ENCODE peak calls at places on chromosome 12, in seven cellular contexts. Z, W, R, H, U, A and T are unnamed samples.

GRCh38 chr12:19129121-19129485 is 430 bp upstream of the PLEKHA5 start:
- DNase-seq in Z (peak), W (no peak), R (peak), H (no peak), U (no peak), A (no peak), T (no peak)

GRCh38 chr12:56219840-56220239 is 1.9 kb downstream of the RNF41 start:
- DNase-seq in Z (no peak), W (no peak), R (no peak), H (no peak), U (no peak), A (no peak), T (no peak)

GRCh38 chr12:58026421-58026820 is 85.1 kb downstream of the ATP23 start:
- DNase-seq in Z (no peak), W (no peak), R (peak), H (no peak), U (no peak), A (no peak), T (no peak)

GRCh38 chr12:103848917-103849491 is 8.0 kb upstream of the NT5DC3 start:
- DNase-seq in Z (peak), W (no peak), R (peak), H (peak), U (no peak), A (no peak), T (no peak)

GRCh38 chr12:53094394-53094787 is 3.1 kb upstream of the IGFBP6 start:
- DNase-seq in Z (no peak), W (peak), R (no peak), H (no peak), U (no peak), A (no peak), T (no peak)

GRCh38 chr12:87816186-87816585 is 213.0 kb downstream of the C12orf50 start:
- DNase-seq in Z (peak), W (no peak), R (peak), H (no peak), U (no peak), A (no peak), T (no peak)

GRCh38 chr12:52318241-52318990 is 2.8 kb downstream of the KRT83 start:
- DNase-seq in Z (no peak), W (no peak), R (no peak), H (no peak), U (no peak), A (no peak), T (no peak)

GRCh38 chr12:109268896-109269295 is 40.2 kb downstream of the FOXN4 start:
- DNase-seq in Z (no peak), W (no peak), R (no peak), H (no peak), U (no peak), A (no peak), T (no peak)

GRCh38 chr12:57027011-57027804 is 10.9 kb upstream of the TAC3 start:
- DNase-seq in Z (no peak), W (no peak), R (no peak), H (no peak), U (no peak), A (no peak), T (no peak)

GRCh38 chr12:70648191-70648590 is 11.0 kb upstream of the PTPRB start:
- DNase-seq in Z (peak), W (no peak), R (peak), H (no peak), U (no peak), A (no peak), T (no peak)

GRCh38 chr12:43579240-43579639 is 27.2 kb upstream of the ADAMTS20 start:
- DNase-seq in Z (peak), W (no peak), R (no peak), H (no peak), U (no peak), A (no peak), T (no peak)

GRCh38 chr12:68317047-68317667 is 15.0 kb downstream of the MDM1 start:
- DNase-seq in Z (peak), W (no peak), R (peak), H (peak), U (peak), A (no peak), T (no peak)

GRCh38 chr12:131052891-131053290 is 99.2 kb downstream of the ADGRD1 start:
- DNase-seq in Z (no peak), W (no peak), R (no peak), H (no peak), U (no peak), A (no peak), T (no peak)

GRCh38 chr12:29552324-29552927 is 54.9 kb upstream of the OVCH1 start:
- DNase-seq in Z (peak), W (peak), R (peak), H (peak), U (peak), A (peak), T (peak)

GRCh38 chr12:104567832-104568490 is 111.2 kb downstream of the CHST11 start:
- DNase-seq in Z (no peak), W (no peak), R (no peak), H (no peak), U (no peak), A (no peak), T (no peak)

GRCh38 chr12:49059063-49059384 is 1.6 kb downstream of the KMT2D start:
- DNase-seq in Z (no peak), W (no peak), R (no peak), H (no peak), U (no peak), A (no peak), T (no peak)

GRCh38 chr12:104055686-104056388 is 5.8 kb upstream of the GLT8D2 start:
- DNase-seq in Z (peak), W (peak), R (peak), H (peak), U (no peak), A (peak), T (no peak)

GRCh38 chr12:104604070-104604994 is 147.6 kb downstream of the CHST11 start:
- DNase-seq in Z (peak), W (peak), R (peak), H (peak), U (no peak), A (peak), T (peak)

DNA sequence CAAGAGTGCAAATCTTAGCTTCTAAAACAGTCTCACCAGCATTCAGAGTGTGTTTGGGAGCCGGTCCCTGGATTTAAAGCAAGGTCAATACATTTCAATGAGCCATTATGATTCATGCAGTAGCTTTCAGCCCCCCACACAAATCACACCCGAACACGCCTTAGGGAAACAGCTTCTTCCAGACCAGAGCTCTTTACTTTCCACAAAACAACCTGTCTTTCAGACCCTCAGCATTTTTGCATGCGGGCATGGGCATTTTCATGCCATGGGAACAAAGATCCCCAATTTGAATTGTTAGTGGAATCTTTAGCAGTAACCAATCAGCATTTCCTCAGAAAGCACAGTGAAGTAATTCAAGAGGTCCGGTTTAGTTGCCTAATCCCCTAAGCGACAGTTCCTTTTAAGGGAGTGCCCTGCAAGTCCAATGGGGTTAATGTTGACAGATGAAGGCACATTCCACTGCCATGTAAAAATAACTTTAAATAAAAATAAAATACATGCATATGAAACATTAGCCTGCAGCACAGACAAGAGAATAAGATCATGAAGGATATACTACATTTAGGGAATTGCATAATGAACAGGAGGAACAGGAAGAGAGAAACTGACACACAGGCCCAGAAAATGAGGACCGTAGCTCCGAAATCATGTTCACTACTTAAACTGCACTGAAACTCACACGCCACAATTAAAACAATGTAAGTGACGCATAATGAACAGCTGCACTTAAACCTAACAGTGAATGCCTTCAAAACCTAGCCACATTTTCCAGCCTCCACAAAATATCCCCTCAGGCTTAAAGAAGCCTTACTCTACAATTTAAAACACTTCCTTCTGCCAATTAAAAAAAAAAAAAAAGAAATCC is 4.0 kb downstream of the VPS37B start:
- DNase-seq in Z (peak), W (no peak), R (no peak), H (no peak), U (no peak), A (no peak), T (no peak)
- H3K4me3 ChIP-seq in Z (peak), W (no peak), R (no peak), H (no peak), U (no peak), A (peak), T (no peak)

GRCh38 chr12:11810962-11811361 is 161.5 kb downstream of the ETV6 start:
- DNase-seq in Z (no peak), W (no peak), R (peak), H (no peak), U (no peak), A (no peak), T (no peak)

GRCh38 chr12:11813422-11813813 is 163.9 kb downstream of the ETV6 start:
- DNase-seq in Z (no peak), W (no peak), R (no peak), H (no peak), U (no peak), A (no peak), T (no peak)

GRCh38 chr12:11814362-11814761 is 164.9 kb downstream of the ETV6 start:
- DNase-seq in Z (peak), W (no peak), R (peak), H (no peak), U (no peak), A (no peak), T (no peak)

GRCh38 chr12:11815397-11815796 is 165.9 kb downstream of the ETV6 start:
- DNase-seq in Z (no peak), W (no peak), R (no peak), H (no peak), U (no peak), A (no peak), T (no peak)

DNA sequence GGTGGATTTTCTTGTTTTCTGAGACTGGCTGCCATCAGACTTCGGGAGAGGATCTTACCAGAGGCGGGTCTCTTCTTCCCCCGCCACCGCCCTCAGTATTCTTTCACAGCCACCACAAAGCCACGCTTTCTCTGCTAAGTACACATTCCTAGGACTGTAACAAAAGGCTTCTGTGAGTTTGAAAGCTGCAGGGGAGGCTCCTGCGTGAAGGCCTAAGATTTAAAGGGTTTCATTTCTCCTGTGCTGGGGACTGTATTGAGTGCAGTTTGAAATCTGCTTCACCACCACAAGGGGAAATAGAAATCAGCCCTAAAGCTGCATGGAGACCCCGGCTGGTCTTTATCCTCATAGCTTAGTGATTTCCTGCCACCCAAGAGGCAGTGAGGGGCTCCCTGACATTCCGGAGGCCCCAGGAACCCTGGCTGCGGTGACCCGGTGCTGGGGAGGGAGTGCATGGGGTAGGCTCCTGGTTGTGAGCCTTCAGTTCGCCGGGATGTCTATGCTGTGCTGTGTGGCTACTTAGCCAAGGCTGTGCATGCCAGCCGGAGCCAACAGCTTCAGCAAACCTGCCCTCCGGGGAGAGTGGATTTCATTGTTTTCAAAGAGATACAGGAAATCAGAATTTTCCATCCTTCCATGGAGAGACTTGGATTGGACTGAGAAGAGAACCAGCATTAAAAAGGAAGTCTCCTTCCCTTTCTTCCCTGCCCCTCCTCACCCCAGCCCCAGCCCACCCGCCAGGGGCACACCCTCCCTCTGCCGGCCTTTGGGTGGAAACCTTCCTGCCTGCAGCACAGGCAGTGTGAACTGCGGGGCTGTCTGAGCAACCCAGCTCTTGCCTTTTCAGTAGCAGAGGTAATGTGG is 163.3 kb downstream of the ETV6 start:
- DNase-seq in Z (no peak), W (no peak), R (peak), H (no peak), U (no peak), A (no peak), T (no peak)
- H3K4me3 ChIP-seq in Z (no peak), W (peak), R (peak), H (peak), U (no peak), A (peak), T (no peak)

DNA sequence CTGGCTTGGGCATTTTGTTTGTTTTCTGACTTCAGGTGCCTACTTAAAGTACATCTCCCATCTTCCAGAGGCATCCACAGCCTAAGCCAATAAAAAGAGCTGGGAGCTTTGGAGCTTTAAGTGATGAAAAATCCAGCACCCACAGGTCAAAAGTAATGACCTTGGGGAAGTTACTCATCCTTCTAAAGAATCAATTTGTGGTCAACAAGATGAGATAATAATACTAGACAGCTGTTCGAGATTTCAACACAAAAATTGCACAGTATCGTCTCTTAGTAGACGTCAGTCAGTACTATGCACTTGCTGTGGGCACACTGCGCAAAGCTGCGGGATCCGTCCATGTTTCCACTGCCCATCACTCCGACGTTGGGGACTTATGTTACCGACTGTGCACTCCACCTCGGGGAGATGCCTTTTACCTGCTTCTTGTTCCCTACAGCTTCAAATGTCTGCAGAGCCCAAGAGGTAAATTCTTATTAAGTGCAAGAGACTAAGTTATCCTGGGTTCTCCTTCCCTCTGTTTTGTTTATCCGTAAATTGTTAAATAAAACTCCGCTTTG is 1.2 kb downstream of the ST8SIA1 start:
- DNase-seq in Z (peak), W (no peak), R (peak), H (no peak), U (no peak), A (no peak), T (no peak)
- H3K4me3 ChIP-seq in Z (no peak), W (peak), R (peak), H (peak), U (no peak), A (peak), T (no peak)

DNA sequence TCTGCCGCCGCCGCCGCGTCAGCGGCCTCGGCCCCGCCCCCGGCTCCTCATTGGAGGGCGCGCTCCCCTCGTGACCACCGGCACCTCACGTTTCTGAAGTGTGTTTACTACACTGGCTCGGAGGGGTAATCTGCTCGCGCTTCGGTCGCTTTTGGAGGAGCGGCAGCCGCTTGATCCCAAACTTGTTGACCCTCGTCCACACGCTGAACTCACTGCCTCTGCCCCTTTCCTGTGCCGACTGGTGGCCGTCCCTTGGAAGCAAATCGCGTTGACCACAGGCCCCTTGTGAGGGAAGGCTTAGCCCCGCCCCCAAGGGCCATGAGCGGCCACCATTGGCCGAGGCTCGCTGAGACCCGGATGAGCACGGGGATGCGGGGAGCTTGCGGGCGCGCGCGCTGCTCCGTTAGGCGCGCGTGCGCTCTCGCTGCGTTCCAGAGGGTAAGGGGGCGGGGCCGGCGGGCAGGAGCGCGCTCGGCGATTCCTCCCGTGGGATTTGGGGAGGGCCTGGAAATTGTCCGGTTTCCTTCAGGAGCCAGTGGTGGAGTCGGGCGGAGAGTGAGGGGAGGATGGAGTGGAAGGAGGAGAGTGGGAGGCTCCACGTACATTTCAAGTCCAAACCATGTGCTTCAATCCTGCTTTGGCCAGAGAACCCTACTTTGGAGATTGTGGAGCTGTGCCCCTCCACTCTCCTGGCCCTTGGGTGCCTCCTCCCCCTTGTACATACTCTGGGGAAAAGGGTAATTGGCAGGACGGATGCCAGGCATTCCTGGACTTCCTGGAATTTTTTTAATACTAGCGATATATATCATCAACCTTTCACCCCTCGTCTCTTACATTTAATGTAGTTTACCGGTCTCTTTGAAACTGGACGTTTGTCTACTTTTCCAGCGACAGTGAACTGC is at the start of gene CRY1:
- DNase-seq in Z (peak), W (peak), R (peak), H (peak), U (peak), A (peak), T (peak)
- H3K4me3 ChIP-seq in Z (peak), W (peak), R (peak), H (peak), U (peak), A (peak), T (peak)

GRCh38 chr12:2054091-2055018 is 1.6 kb downstream of the CACNA1C start:
- DNase-seq in Z (no peak), W (peak), R (peak), H (peak), U (no peak), A (no peak), T (no peak)
- H3K4me3 ChIP-seq in Z (peak), W (peak), R (peak), H (peak), U (no peak), A (peak), T (peak)

DNA sequence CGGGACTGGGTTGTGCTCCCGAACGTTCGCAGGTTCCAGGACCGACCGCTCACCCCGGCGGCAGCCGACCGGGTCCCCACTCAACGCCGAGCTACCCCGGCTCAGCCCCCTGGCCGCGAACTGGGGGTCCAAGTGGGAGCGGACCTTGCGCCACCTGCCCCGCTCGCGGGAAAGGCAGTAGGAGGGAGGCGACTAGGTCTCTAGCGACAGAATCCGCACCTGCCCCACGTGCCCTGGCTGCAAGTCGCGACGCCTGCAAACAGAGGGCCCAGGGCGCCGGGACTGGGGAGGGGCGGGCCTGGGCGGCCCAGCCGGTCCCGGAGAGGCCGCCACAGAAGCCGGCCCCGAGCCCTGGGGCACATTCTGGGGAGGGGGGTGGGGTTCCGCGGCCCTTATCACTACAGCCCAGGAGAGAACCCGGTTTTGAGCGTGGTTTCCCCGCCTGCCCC is 239.2 kb upstream of the CPNE8 start:
- DNase-seq in Z (no peak), W (no peak), R (no peak), H (no peak), U (no peak), A (no peak), T (no peak)
- H3K4me3 ChIP-seq in Z (peak), W (peak), R (peak), H (peak), U (no peak), A (peak), T (peak)

GRCh38 chr12:89948266-89949175 is 239.9 kb upstream of the ATP2B1 start:
- DNase-seq in Z (no peak), W (no peak), R (no peak), H (no peak), U (no peak), A (no peak), T (no peak)

GRCh38 chr12:89951050-89951693 is 242.5 kb upstream of the ATP2B1 start:
- DNase-seq in Z (peak), W (no peak), R (peak), H (no peak), U (peak), A (no peak), T (no peak)

GRCh38 chr12:89949457-89950195 is 241.0 kb upstream of the ATP2B1 start:
- DNase-seq in Z (peak), W (no peak), R (peak), H (no peak), U (no peak), A (no peak), T (no peak)

GRCh38 chr12:89951694-89952060 is 243.0 kb upstream of the ATP2B1 start:
- DNase-seq in Z (no peak), W (no peak), R (no peak), H (no peak), U (no peak), A (no peak), T (no peak)

DNA sequence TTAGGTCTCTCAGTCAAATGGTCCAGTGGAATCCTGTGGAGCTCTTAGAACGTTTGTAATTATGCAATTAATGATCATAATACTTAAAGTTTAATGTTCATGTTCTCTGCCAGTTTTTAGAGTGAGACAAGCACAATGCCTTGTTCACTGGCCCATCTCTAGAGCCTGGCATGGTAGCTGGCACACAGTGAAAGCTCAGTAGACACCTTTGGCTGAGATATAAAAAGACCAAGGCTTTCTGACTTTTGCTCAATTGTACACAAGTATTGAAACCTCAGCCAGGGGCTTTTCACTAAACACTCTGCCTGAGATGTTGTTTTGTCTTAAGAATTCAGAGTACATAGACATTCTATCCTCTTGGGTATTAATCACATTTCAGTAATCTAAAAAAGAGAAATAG is 241.8 kb upstream of the ATP2B1 start:
- DNase-seq in Z (peak), W (no peak), R (no peak), H (no peak), U (no peak), A (no peak), T (no peak)
- H3K4me3 ChIP-seq in Z (no peak), W (no peak), R (no peak), H (no peak), U (no peak), A (no peak), T (no peak)